ENCODE peak calls at places on chromosomes 2 and 18, in five cellular contexts. V is activated naive CD8-positive, alpha-beta T cell treated with anti-CD3 and anti-CD28 coated beads, Interleukin-2, amount 50 U/mL, for 24 hours; G is HFF-Myc; O is left ventricle myocardium inferior; I is activated T-helper 1 cell treated with anti-CD3 and anti-CD28 coated beads, Interleukin-2, amount 50 U/mL, for 16 hours. M is an unnamed sample.

GRCh38 chr2:5373200-5373599 is 319.0 kb upstream of the SOX11 start:
- DNase-seq in V (no peak), G (no peak), O (no peak), I (no peak), M (no peak)

GRCh38 chr18:11946756-11947155 is 34.6 kb upstream of the IMPA2 start:
- DNase-seq in V (no peak), G (no peak), O (no peak), I (no peak), M (no peak)

GRCh38 chr2:149634103-149634502 is 46.5 kb upstream of the MMADHC start:
- DNase-seq in V (no peak), G (no peak), O (no peak), I (no peak), M (no peak)

GRCh38 chr2:85162746-85163301 is 29.6 kb downstream of the TCF7L1 start:
- DNase-seq in V (no peak), G (peak), O (no peak), I (no peak), M (no peak)

GRCh38 chr2:86417961-86418360 is 23.2 kb upstream of the KDM3A start:
- DNase-seq in V (no peak), G (no peak), O (no peak), I (no peak), M (no peak)

GRCh38 chr2:60385648-60386047 is 167.8 kb downstream of the BCL11A start:
- DNase-seq in V (no peak), G (no peak), O (no peak), I (no peak), M (no peak)

GRCh38 chr2:20568501-20569463 is 82.1 kb downstream of the HS1BP3 start:
- DNase-seq in V (no peak), G (no peak), O (no peak), I (no peak), M (no peak)

GRCh38 chr2:231323316-231323715 is 72.2 kb upstream of the B3GNT7 start:
- DNase-seq in V (no peak), G (no peak), O (no peak), I (no peak), M (no peak)

GRCh38 chr18:29160123-29160522 is 983.2 kb upstream of the CDH2 start:
- DNase-seq in V (no peak), G (no peak), O (no peak), I (no peak), M (no peak)

GRCh38 chr2:134141598-134142340 is 112.1 kb upstream of the MGAT5 start:
- DNase-seq in V (no peak), G (no peak), O (no peak), I (no peak), M (no peak)

GRCh38 chr2:204869142-204869823 is 324.0 kb downstream of the PARD3B start:
- DNase-seq in V (no peak), G (no peak), O (no peak), I (no peak), M (no peak)

GRCh38 chr18:46278481-46279465 is 174.6 kb downstream of the HAUS1 start:
- DNase-seq in V (no peak), G (peak), O (no peak), I (no peak), M (peak)

GRCh38 chr2:19403785-19404184 is 45.4 kb upstream of the OSR1 start:
- DNase-seq in V (no peak), G (no peak), O (no peak), I (no peak), M (no peak)

GRCh38 chr18:24853076-24853475 is 392.6 kb downstream of the HRH4 start:
- DNase-seq in V (no peak), G (no peak), O (no peak), I (no peak), M (no peak)

GRCh38 chr2:172702451-172702850 is 33.2 kb upstream of the RAPGEF4 start:
- DNase-seq in V (no peak), G (no peak), O (no peak), I (no peak), M (no peak)

GRCh38 chr2:239939736-239940483 is 85.2 kb downstream of the NDUFA10 start:
- DNase-seq in V (no peak), G (no peak), O (peak), I (no peak), M (no peak)

GRCh38 chr2:618591-618990 is 58.6 kb downstream of the TMEM18 start:
- DNase-seq in V (no peak), G (no peak), O (no peak), I (no peak), M (peak)

GRCh38 chr18:29418136-29418535 is 1241.2 kb upstream of the CDH2 start:
- DNase-seq in V (no peak), G (peak), O (no peak), I (no peak), M (no peak)

GRCh38 chr2:28206786-28207185 is 185.9 kb upstream of the FOSL2 start:
- DNase-seq in V (no peak), G (no peak), O (no peak), I (no peak), M (no peak)

GRCh38 chr2:74250189-74250631 is 51.8 kb downstream of the MTHFD2 start:
- DNase-seq in V (peak), G (no peak), O (no peak), I (peak), M (peak)

GRCh38 chr2:168970860-168971650 is 60.1 kb downstream of the ABCB11 start:
- DNase-seq in V (no peak), G (no peak), O (no peak), I (no peak), M (no peak)

GRCh38 chr2:68098398-68098797 is 35.6 kb upstream of the C1D start:
- DNase-seq in V (no peak), G (no peak), O (no peak), I (no peak), M (no peak)

GRCh38 chr2:123207245-123207644 is 817.8 kb upstream of the CNTNAP5 start:
- DNase-seq in V (no peak), G (no peak), O (no peak), I (no peak), M (no peak)

GRCh38 chr18:32351014-32351413 is 119.7 kb downstream of the GAREM1 start:
- DNase-seq in V (no peak), G (no peak), O (no peak), I (no peak), M (no peak)

GRCh38 chr18:61992923-61993322 is 100.1 kb upstream of the RNF152 start:
- DNase-seq in V (no peak), G (no peak), O (no peak), I (no peak), M (no peak)

GRCh38 chr18:5463836-5464235 is 80.0 kb downstream of the EPB41L3 start:
- DNase-seq in V (no peak), G (no peak), O (no peak), I (no peak), M (no peak)

GRCh38 chr2:1972428-1972827 is 228.1 kb upstream of the PXDN start:
- DNase-seq in V (no peak), G (no peak), O (peak), I (no peak), M (no peak)

GRCh38 chr2:40256649-40257048 is 195.2 kb downstream of the SLC8A1 start:
- DNase-seq in V (no peak), G (no peak), O (no peak), I (no peak), M (no peak)

GRCh38 chr2:64404002-64404731 is 49.8 kb upstream of the LGALSL start:
- DNase-seq in V (no peak), G (peak), O (peak), I (no peak), M (peak)

GRCh38 chr2:65686928-65687521 is 254.6 kb upstream of the SPRED2 start:
- DNase-seq in V (no peak), G (no peak), O (no peak), I (no peak), M (no peak)

GRCh38 chr2:239017491-239018098 is 169.7 kb downstream of the TWIST2 start:
- DNase-seq in V (no peak), G (no peak), O (no peak), I (no peak), M (no peak)

GRCh38 chr2:7604456-7604855 is 687.2 kb downstream of the RNF144A start:
- DNase-seq in V (no peak), G (no peak), O (no peak), I (no peak), M (no peak)

GRCh38 chr2:202344178-202344577 is 31.9 kb upstream of the BMPR2 start:
- DNase-seq in V (no peak), G (no peak), O (no peak), I (no peak), M (no peak)